ENCODE peak calls at places on chromosome 11, in nine cellular contexts. V is iris pigment epithelial cell; X is COR-L47; D is SK-N-SH; F is dermis blood vessel endothelial cell; P is sigmoid colon; H is amniotic stem cell; N is ELR; T is activated CD4-positive, alpha-beta T cell treated with anti-CD3 and anti-CD28 coated beads, Interleukin-2, amount 50 U/mL, for 1 hour. B is an unnamed sample.

GRCh38 chr11:11312738-11313137 is 40.3 kb downstream of the CSNK2A3 start:
- DNase-seq in V (no peak), X (no peak), D (no peak), F (no peak), P (no peak), H (no peak), N (no peak), T (no peak), B (no peak)

GRCh38 chr11:63551889-63552266 is 11.3 kb downstream of the PLAAT2 start:
- DNase-seq in V (no peak), X (no peak), D (no peak), F (no peak), P (peak), H (no peak), N (no peak), T (no peak), B (no peak)

GRCh38 chr11:3939211-3939610 is 83.7 kb downstream of the STIM1 start:
- DNase-seq in V (peak), X (no peak), D (no peak), F (no peak), P (no peak), H (peak), N (peak), T (no peak), B (no peak)

GRCh38 chr11:16776716-16777115 is 38.3 kb downstream of the C11orf58 start:
- DNase-seq in V (peak), X (no peak), D (no peak), F (no peak), P (no peak), H (peak), N (no peak), T (no peak), B (no peak)

GRCh38 chr11:135075740-135076139 is 663.7 kb upstream of the B3GAT1 start:
- DNase-seq in V (peak), X (no peak), D (no peak), F (peak), P (no peak), H (no peak), N (peak), T (peak), B (no peak)

GRCh38 chr11:134266841-134267251 is 9.3 kb upstream of the GLB1L3 start:
- DNase-seq in V (peak), X (no peak), D (no peak), F (no peak), P (no peak), H (peak), N (peak), T (no peak), B (no peak)

GRCh38 chr11:86740628-86741488 is 59.5 kb upstream of the PRSS23 start:
- DNase-seq in V (peak), X (no peak), D (no peak), F (peak), P (peak), H (peak), N (peak), T (no peak), B (peak)

GRCh38 chr11:103441021-103441420 is 331.8 kb downstream of the DYNC2H1 start:
- DNase-seq in V (no peak), X (no peak), D (no peak), F (no peak), P (no peak), H (no peak), N (no peak), T (no peak), B (no peak)

GRCh38 chr11:62418733-62419132 is at the start of gene SCGB1A1:
- DNase-seq in V (no peak), X (no peak), D (no peak), F (no peak), P (no peak), H (no peak), N (no peak), T (no peak), B (no peak)

B was measured in occipital lobe.